ENCODE peak calls at places on chromosomes 13 and 19, in eight cellular contexts. T, P, U, S, E, V, H and X are unnamed samples.
A peak's percentile ranks its signal among the peaks of the same experiment; 100 is the strongest.

GRCh38 chr19:34712606-34713261 is 21.3 kb upstream of the ZNF181 start:
- DNase-seq in S (peak; percentile 64), P (peak; percentile 79), U (peak; percentile 78), V (peak; percentile 57), T (peak; percentile 67), H (peak; percentile 37), E (no peak), X (peak; percentile 53)

GRCh38 chr13:107942030-107942617 is 273.2 kb downstream of the LIG4 start:
- DNase-seq in U (no peak), P (no peak), E (no peak), S (no peak), T (no peak), H (no peak), V (no peak), X (no peak)

GRCh38 chr19:11164879-11165406 is 9.4 kb upstream of the SPC24 start:
- DNase-seq in E (peak; percentile 96), V (peak; percentile 98), U (peak; percentile 54), H (peak; percentile 68), P (no peak), T (peak; percentile 92), S (no peak), X (no peak)

GRCh38 chr19:39160889-39161672 is 35.5 kb downstream of the PAK4 start:
- DNase-seq in S (no peak), E (no peak), H (peak; percentile 21), P (no peak), T (peak; percentile 29), U (no peak), V (no peak), X (peak; percentile 19)

GRCh38 chr19:3277649-3278048 is 53.2 kb downstream of the CELF5 start:
- DNase-seq in V (no peak), T (no peak), H (no peak), S (no peak), E (no peak), U (no peak), P (no peak), X (no peak)

GRCh38 chr13:48849515-48849914 is 126.2 kb upstream of the FNDC3A start:
- DNase-seq in S (no peak), E (no peak), P (no peak), V (no peak), T (no peak), H (no peak), U (no peak), X (no peak)

GRCh38 chr19:55939206-55939605 is 7.1 kb upstream of the NLRP13 start:
- DNase-seq in S (no peak), E (no peak), V (no peak), T (no peak), H (no peak), P (no peak), U (no peak), X (no peak)

GRCh38 chr13:36418022-36418805 is 14.1 kb upstream of the CCNA1 start:
- DNase-seq in V (peak; percentile 46), S (no peak), E (no peak), H (peak; percentile 64), P (no peak), U (peak; percentile 4), T (peak; percentile 28), X (peak; percentile 91)

GRCh38 chr19:33241530-33242101 is 16.0 kb upstream of the SLC7A10 start:
- DNase-seq in V (no peak), H (peak; percentile 7), E (no peak), P (no peak), S (peak; percentile 20), U (peak; percentile 28), T (no peak), X (no peak)

GRCh38 chr13:113533441-113533840 is 42.9 kb upstream of the DCUN1D2 start:
- DNase-seq in E (peak; percentile 28), S (no peak), T (no peak), U (no peak), V (no peak), H (no peak), P (no peak), X (no peak)

GRCh38 chr19:9966024-9966423 is 29.7 kb upstream of the OLFM2 start:
- DNase-seq in S (no peak), P (no peak), V (no peak), H (no peak), E (no peak), T (no peak), U (no peak), X (no peak)

GRCh38 chr19:1675633-1676350 is 23.4 kb upstream of the TCF3 start:
- DNase-seq in S (no peak), E (no peak), U (peak; percentile 67), P (no peak), H (no peak), V (no peak), T (no peak), X (no peak)

GRCh38 chr19:3365093-3365446 is 1.3 kb upstream of the NFIC start:
- DNase-seq in S (no peak), T (no peak), U (no peak), V (no peak), H (no peak), E (no peak), P (no peak), X (no peak)

GRCh38 chr13:31885994-31886393 is 145.6 kb upstream of the FRY start:
- DNase-seq in E (no peak), U (no peak), T (no peak), H (no peak), V (no peak), P (no peak), S (no peak), X (no peak)

GRCh38 chr13:25062479-25062878 is 33.5 kb upstream of the PABPC3 start:
- DNase-seq in E (no peak), U (no peak), T (no peak), S (no peak), H (no peak), V (no peak), P (no peak), X (no peak)

GRCh38 chr13:41746259-41746658 is 214.7 kb downstream of the VWA8 start:
- DNase-seq in V (peak; percentile 89), S (no peak), T (peak; percentile 6), H (peak; percentile 48), U (no peak), P (no peak), E (no peak), X (peak; percentile 83)

GRCh38 chr13:76017861-76018556 is 381.9 kb downstream of the LMO7 start:
- DNase-seq in T (no peak), E (no peak), V (no peak), U (no peak), S (no peak), P (no peak), H (no peak), X (no peak)

GRCh38 chr19:48480151-48480475 is 10.9 kb downstream of the CYTH2 start:
- DNase-seq in P (peak; percentile 32), V (no peak), S (no peak), T (no peak), E (peak; percentile 87), H (no peak), U (peak; percentile 62), X (no peak)

GRCh38 chr13:40986328-40986856 is 32.7 kb downstream of the ELF1 start:
- DNase-seq in T (peak; percentile 13), P (no peak), H (no peak), E (no peak), V (peak; percentile 49), U (peak; percentile 28), S (no peak), X (no peak)

GRCh38 chr19:18589380-18590272 is 1.0 kb downstream of the REX1BD start:
- DNase-seq in T (peak; percentile 29), S (no peak), P (peak; percentile 86), V (no peak), E (peak; percentile 88), H (peak; percentile 33), U (peak; percentile 73), X (peak; percentile 61)

GRCh38 chr13:71864094-71864980 is 2.7 kb downstream of the DACH1 start:
- DNase-seq in S (no peak), P (no peak), V (no peak), H (no peak), T (no peak), E (no peak), U (peak; percentile 64), X (no peak)

GRCh38 chr19:32227561-32228165 is 117.7 kb upstream of the ZNF507 start:
- DNase-seq in E (no peak), V (no peak), S (no peak), U (no peak), P (no peak), T (no peak), H (no peak), X (no peak)

GRCh38 chr19:46384396-46384795 is 29.0 kb downstream of the CCDC8 start:
- DNase-seq in S (no peak), H (no peak), T (no peak), V (no peak), U (no peak), P (no peak), E (peak; percentile 54), X (no peak)

GRCh38 chr19:40806385-40807146 is 7.6 kb downstream of the EGLN2 start:
- DNase-seq in P (peak; percentile 86), V (peak; percentile 76), S (peak; percentile 83), H (peak; percentile 96), E (peak; percentile 89), T (peak; percentile 95), U (peak; percentile 81), X (peak; percentile 98)

GRCh38 chr13:74871671-74872070 is 610.3 kb downstream of the TBC1D4 start:
- DNase-seq in U (no peak), E (no peak), T (no peak), H (no peak), S (no peak), V (no peak), P (no peak), X (peak; percentile 6)

GRCh38 chr13:79128158-79128557 is 277.9 kb downstream of the RBM26 start:
- DNase-seq in P (no peak), H (peak; percentile 76), V (peak; percentile 90), S (no peak), T (no peak), E (no peak), U (no peak), X (peak; percentile 93)